ENCODE peak calls at places on chromosomes 7 and 10, in six cellular contexts. X is psoas muscle, G is mesothelial cell of epicardium, Q is fibroblast of the aortic adventitia, H is GM10248, L is pancreas. A is an unnamed sample.

GRCh38 chr7:102450242-102450641 is 14.4 kb downstream of the ALKBH4 start:
- DNase-seq in X (no peak), G (no peak), Q (no peak), H (no peak), L (no peak), A (no peak)

GRCh38 chr10:16809074-16809718 is 8.0 kb downstream of the RSU1 start:
- DNase-seq in X (peak; percentile 23), G (no peak), Q (peak; percentile 41), H (peak; percentile 71), L (no peak), A (peak; percentile 58)

GRCh38 chr7:142873281-142873784 is 12.2 kb downstream of the TRPV6 start:
- DNase-seq in X (no peak), G (no peak), Q (peak; percentile 7), H (peak; percentile 59), L (no peak), A (no peak)

GRCh38 chr7:108525327-108525984 is 479 bp downstream of the PNPLA8 start:
- DNase-seq in X (peak; percentile 84), G (no peak), Q (peak; percentile 83), H (peak; percentile 75), L (no peak), A (no peak)

GRCh38 chr7:120442838-120443237 is 169.9 kb downstream of the KCND2 start:
- DNase-seq in X (no peak), G (no peak), Q (no peak), H (no peak), L (no peak), A (no peak)

GRCh38 chr7:140899883-140900282 is 24.8 kb downstream of the BRAF start:
- DNase-seq in X (no peak), G (no peak), Q (no peak), H (no peak), L (no peak), A (no peak)

GRCh38 chr10:80487422-80487785 is 33.3 kb downstream of the TSPAN14 start:
- DNase-seq in X (no peak), G (no peak), Q (no peak), H (no peak), L (peak; percentile 71), A (no peak)

GRCh38 chr7:3106353-3106752 is 62.7 kb upstream of the CARD11 start:
- DNase-seq in X (no peak), G (no peak), Q (no peak), H (no peak), L (peak; percentile 75), A (no peak)

GRCh38 chr7:16668049-16668858 is 22.3 kb downstream of the BZW2 start:
- DNase-seq in X (peak; percentile 70), G (no peak), Q (peak; percentile 100), H (no peak), L (peak; percentile 38), A (no peak)

GRCh38 chr7:106111671-106112117 is 418 bp downstream of the SYPL1 start:
- DNase-seq in X (peak; percentile 74), G (peak; percentile 25), Q (peak; percentile 72), H (peak; percentile 56), L (peak; percentile 73), A (no peak)

DNA sequence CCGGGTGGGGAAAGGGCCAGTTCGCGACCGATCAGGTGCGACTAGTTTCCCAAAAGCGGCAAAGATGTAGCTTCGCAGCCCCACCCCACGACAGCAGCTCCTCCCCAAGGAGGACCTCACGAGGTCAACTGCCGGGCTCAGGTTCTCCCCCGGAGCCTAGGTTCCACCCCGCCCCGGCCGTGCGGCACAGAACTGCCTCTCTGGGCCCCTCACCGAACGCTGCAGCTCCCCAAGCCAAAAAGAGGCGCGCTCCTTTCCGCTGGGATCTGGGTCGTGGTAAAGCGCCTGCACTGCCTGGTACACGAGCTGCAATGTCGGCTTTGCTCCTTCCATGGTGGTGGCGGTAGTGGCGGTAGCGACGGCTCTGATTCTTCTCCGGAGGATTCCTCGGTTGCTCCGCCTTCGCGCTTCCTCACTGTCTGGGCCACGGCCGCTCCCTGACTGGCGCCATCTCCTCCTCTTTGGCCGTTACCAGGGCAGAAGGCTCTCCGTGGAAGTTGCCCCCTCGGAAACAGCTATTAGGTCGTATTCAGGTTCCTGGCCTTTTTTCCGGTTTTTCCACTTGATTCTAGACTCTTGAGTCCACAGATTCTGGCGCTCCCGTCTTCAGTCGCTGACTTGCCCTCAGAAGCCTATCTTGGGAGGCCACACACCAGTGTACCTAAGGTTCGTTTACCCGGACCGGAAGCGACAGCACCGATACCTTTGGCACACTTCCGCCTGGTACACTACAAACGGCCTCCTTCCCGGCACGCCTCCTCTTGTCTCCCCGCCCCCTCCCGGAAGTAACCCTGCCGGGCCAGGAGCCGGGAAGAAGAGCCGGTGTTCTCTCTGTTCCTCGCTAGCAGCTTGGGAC is at the start of gene TNPO3:
- DNase-seq in X (peak; percentile 95), G (peak; percentile 74), Q (peak; percentile 92), H (peak; percentile 93), L (peak; percentile 92), A (peak; percentile 87)
- TF ChIP-seq CTCF in X (no peak), G (no peak), Q (peak; percentile 6), H (no peak), L (no peak), A (peak; percentile 29)

DNA sequence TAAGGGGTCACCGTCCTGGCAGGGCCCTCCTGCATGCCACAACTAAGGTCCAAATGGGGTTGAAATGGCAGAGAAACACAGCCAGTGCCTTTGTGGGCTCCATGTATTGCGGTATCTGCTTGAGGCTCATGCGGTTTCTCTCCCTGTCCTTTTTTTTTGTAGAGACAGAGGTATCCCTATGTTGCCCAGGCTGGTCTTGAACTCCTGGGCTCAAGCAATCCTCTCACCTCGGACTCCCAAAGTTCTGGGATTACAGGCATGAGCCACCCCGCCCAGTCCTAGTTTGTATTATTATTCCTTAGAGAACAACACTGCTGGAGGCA is 64.1 kb upstream of the WAPL start:
- DNase-seq in X (no peak), G (no peak), Q (no peak), H (no peak), L (no peak), A (no peak)
- TF ChIP-seq CTCF in X (no peak), G (no peak), Q (no peak), H (no peak), L (peak; percentile 15), A (peak; percentile 2)

DNA sequence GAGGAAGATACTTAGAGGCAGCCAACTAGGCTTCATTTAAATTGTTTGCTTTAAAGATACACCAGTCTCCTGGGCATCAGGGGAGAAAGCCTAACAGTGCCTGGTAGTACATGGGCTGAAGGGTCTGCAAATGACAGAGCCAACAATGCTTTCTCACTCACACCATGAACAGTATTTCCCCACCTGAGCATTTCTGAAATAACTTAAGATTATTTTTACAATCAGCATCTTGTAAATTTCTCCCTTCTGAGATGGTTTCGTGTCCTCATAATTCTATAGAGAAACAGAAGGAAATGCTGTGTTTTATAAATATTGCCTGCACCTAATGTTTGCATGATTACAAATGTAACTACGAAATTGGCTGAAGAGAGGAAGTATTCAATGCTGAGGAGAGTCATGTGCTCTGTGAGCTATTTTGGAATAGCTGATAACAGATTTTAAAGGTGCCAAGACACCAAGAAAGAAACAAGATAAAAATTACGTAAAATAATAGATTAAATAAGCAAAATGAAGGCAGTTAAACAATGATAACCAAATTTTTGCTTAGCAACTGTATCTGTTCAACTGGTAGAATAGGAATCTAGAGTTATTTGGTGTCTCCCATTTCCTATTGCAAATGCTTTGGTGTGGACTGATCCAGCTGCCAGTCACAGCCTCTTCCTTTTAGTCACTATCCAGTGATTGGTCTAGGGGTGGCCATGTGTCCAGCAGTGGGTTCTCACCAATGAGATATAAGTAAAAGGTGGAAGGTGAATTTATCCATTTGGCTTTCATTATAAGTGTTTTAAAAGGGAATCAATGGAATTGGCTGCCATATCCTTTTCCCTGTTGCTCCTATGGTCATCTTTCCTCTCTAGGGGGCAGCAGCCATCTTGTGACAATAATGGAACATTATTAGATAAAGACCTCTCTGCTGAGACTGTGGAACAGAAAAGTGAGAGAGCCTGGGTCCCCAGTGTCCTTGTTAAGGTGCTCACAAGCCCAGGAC is 167.9 kb upstream of the SLC26A5 start:
- DNase-seq in X (no peak), G (no peak), Q (peak; percentile 59), H (no peak), L (no peak), A (no peak)
- TF ChIP-seq CTCF in X (no peak), G (no peak), Q (no peak), H (no peak), L (no peak), A (no peak)

DNA sequence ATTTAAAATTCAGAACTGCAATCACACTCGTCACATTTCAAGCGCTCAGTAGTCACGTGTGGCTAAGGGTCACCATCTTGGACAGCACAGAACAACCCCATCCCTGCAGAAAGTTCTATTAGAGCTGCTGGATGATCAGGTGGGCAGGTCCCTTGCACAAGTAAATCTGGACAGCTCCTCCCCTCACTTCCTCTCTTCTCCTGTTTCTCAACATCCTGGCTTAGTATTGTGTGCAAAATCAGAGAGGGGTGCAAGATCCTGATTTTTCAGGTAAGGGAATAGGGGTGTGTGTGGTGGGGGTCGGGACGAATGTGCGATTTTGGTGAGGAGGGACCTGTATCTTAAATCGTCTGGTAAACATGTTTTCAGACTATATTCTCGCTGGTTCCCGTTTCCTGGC is at the start of gene GIMAP4:
- DNase-seq in X (no peak), G (no peak), Q (no peak), H (no peak), L (no peak), A (no peak)
- TF ChIP-seq CTCF in X (no peak), G (no peak), Q (no peak), H (no peak), L (no peak), A (no peak)

GRCh38 chr7:81482600-81483186 is 287.2 kb downstream of the HGF start:
- DNase-seq in X (no peak), G (no peak), Q (peak; percentile 74), H (peak; percentile 26), L (no peak), A (no peak)
- TF ChIP-seq CTCF in X (peak; percentile 76), G (peak; percentile 85), Q (peak; percentile 48), H (peak; percentile 48), L (peak; percentile 56), A (peak; percentile 81)

DNA sequence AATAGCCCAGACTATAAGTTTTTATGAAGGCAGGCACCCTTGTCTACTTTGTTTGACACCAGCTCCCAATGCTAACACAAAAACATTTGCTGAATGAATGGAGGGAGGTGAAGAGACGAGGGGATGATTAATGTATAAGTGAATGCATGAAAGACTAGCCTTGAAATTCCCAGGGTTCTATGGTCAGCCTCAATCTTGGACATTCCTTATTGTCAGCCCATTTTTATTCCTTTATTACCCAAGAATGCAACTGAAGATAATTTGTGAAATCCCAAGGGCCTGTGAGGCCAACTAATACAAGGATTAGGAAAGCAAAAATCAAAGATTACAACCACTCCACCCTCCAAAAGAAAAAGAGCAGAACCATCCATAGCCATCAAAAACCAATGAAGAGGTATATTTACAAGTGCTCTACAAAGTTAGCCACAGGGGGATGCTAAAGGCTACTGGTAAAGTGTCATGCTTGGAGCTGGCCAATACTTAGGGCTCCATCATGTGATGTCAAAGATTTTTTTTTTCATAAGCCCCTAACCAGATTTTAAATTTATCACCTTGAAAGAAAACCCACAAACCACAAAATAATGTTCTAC is 40.0 kb upstream of the ASAH2 start:
- DNase-seq in X (no peak), G (no peak), Q (peak; percentile 65), H (no peak), L (no peak), A (no peak)
- TF ChIP-seq CTCF in X (peak; percentile 39), G (no peak), Q (peak; percentile 49), H (peak; percentile 43), L (no peak), A (no peak)

GRCh38 chr10:69883256-69883655 is 81.5 kb downstream of the COL13A1 start:
- DNase-seq in X (no peak), G (no peak), Q (no peak), H (no peak), L (no peak), A (no peak)
- TF ChIP-seq CTCF in X (no peak), G (no peak), Q (no peak), H (no peak), L (no peak), A (no peak)

GRCh38 chr7:1794888-1795542 is 124.9 kb downstream of the ELFN1 start:
- DNase-seq in X (no peak), G (no peak), Q (no peak), H (no peak), L (no peak), A (no peak)
- TF ChIP-seq CTCF in X (no peak), G (no peak), Q (peak; percentile 33), H (no peak), L (no peak), A (peak; percentile 34)